ENCODE peak calls at places on chromosomes 4 and X, in eight cellular contexts. One of them, this sample, is unnamed.

GRCh38 chr4:178264001-178264400 is 821.8 kb upstream of the AGA start:
- DNase-seq in cardiac muscle cell: no peak
- DNase-seq in GDM1: no peak
- DNase-seq in C1 segment of cervical spinal cord: no peak
- DNase-seq in colonic mucosa: no peak
- DNase-seq in stomach: no peak
- DNase-seq in NCI-H510A treated with DMSO at 0.1 percent for 48 hours: no peak
- DNase-seq in IMR-90: no peak
- DNase-seq in this sample: no peak

GRCh38 chr4:119729815-119730643 is 101.4 kb upstream of the PDE5A start:
- DNase-seq in cardiac muscle cell: peak
- DNase-seq in GDM1: no peak
- DNase-seq in C1 segment of cervical spinal cord: no peak
- DNase-seq in colonic mucosa: peak
- DNase-seq in stomach: peak
- DNase-seq in NCI-H510A treated with DMSO at 0.1 percent for 48 hours: no peak
- DNase-seq in IMR-90: peak
- DNase-seq in this sample: no peak

GRCh38 chr4:40228497-40229365 is 31.9 kb downstream of the RHOH start:
- DNase-seq in cardiac muscle cell: no peak
- DNase-seq in GDM1: no peak
- DNase-seq in C1 segment of cervical spinal cord: no peak
- DNase-seq in colonic mucosa: no peak
- DNase-seq in stomach: no peak
- DNase-seq in NCI-H510A treated with DMSO at 0.1 percent for 48 hours: no peak
- DNase-seq in IMR-90: no peak
- DNase-seq in this sample: no peak

GRCh38 chr4:52822583-52823477 is 39.3 kb upstream of the RASL11B start:
- DNase-seq in cardiac muscle cell: peak
- DNase-seq in GDM1: no peak
- DNase-seq in C1 segment of cervical spinal cord: no peak
- DNase-seq in colonic mucosa: no peak
- DNase-seq in stomach: no peak
- DNase-seq in NCI-H510A treated with DMSO at 0.1 percent for 48 hours: no peak
- DNase-seq in IMR-90: peak
- DNase-seq in this sample: no peak

GRCh38 chr4:61162116-61162515 is 38.0 kb upstream of the ADGRL3 start:
- DNase-seq in cardiac muscle cell: peak
- DNase-seq in GDM1: no peak
- DNase-seq in C1 segment of cervical spinal cord: no peak
- DNase-seq in colonic mucosa: no peak
- DNase-seq in stomach: no peak
- DNase-seq in NCI-H510A treated with DMSO at 0.1 percent for 48 hours: no peak
- DNase-seq in IMR-90: no peak
- DNase-seq in this sample: no peak

GRCh38 chr4:52665592-52665991 is 6.5 kb upstream of the USP46 start:
- DNase-seq in cardiac muscle cell: no peak
- DNase-seq in GDM1: no peak
- DNase-seq in C1 segment of cervical spinal cord: no peak
- DNase-seq in colonic mucosa: no peak
- DNase-seq in stomach: no peak
- DNase-seq in NCI-H510A treated with DMSO at 0.1 percent for 48 hours: no peak
- DNase-seq in IMR-90: no peak
- DNase-seq in this sample: no peak

GRCh38 chr4:73092868-73093267 is 23.4 kb upstream of the COX18 start:
- DNase-seq in cardiac muscle cell: no peak
- DNase-seq in GDM1: no peak
- DNase-seq in C1 segment of cervical spinal cord: no peak
- DNase-seq in colonic mucosa: no peak
- DNase-seq in stomach: no peak
- DNase-seq in NCI-H510A treated with DMSO at 0.1 percent for 48 hours: no peak
- DNase-seq in IMR-90: no peak
- DNase-seq in this sample: no peak

GRCh38 chr4:108030332-108030731 is 40.6 kb downstream of the HADH start:
- DNase-seq in cardiac muscle cell: peak
- DNase-seq in GDM1: no peak
- DNase-seq in C1 segment of cervical spinal cord: no peak
- DNase-seq in colonic mucosa: peak
- DNase-seq in stomach: no peak
- DNase-seq in NCI-H510A treated with DMSO at 0.1 percent for 48 hours: peak
- DNase-seq in IMR-90: peak
- DNase-seq in this sample: no peak

GRCh38 chrX:112863850-112864249 is 23.2 kb upstream of the AMOT start:
- DNase-seq in cardiac muscle cell: no peak
- DNase-seq in GDM1: no peak
- DNase-seq in C1 segment of cervical spinal cord: no peak
- DNase-seq in colonic mucosa: no peak
- DNase-seq in stomach: no peak
- DNase-seq in NCI-H510A treated with DMSO at 0.1 percent for 48 hours: no peak
- DNase-seq in IMR-90: no peak
- DNase-seq in this sample: no peak

GRCh38 chrX:119690921-119691716 is 1.8 kb downstream of the SEPTIN6 start:
- DNase-seq in cardiac muscle cell: peak
- DNase-seq in GDM1: no peak
- DNase-seq in C1 segment of cervical spinal cord: no peak
- DNase-seq in colonic mucosa: no peak
- DNase-seq in stomach: no peak
- DNase-seq in NCI-H510A treated with DMSO at 0.1 percent for 48 hours: no peak
- DNase-seq in IMR-90: peak
- DNase-seq in this sample: no peak

GRCh38 chr4:185966997-185967775 is 101.8 kb upstream of the TLR3 start:
- DNase-seq in cardiac muscle cell: no peak
- DNase-seq in GDM1: no peak
- DNase-seq in C1 segment of cervical spinal cord: no peak
- DNase-seq in colonic mucosa: no peak
- DNase-seq in stomach: no peak
- DNase-seq in NCI-H510A treated with DMSO at 0.1 percent for 48 hours: no peak
- DNase-seq in IMR-90: no peak
- DNase-seq in this sample: no peak

GRCh38 chr4:85700362-85700761 is 225.4 kb downstream of the ARHGAP24 start:
- DNase-seq in cardiac muscle cell: no peak
- DNase-seq in GDM1: no peak
- DNase-seq in C1 segment of cervical spinal cord: no peak
- DNase-seq in colonic mucosa: no peak
- DNase-seq in stomach: no peak
- DNase-seq in NCI-H510A treated with DMSO at 0.1 percent for 48 hours: no peak
- DNase-seq in IMR-90: no peak
- DNase-seq in this sample: no peak

GRCh38 chr4:77157859-77158486 is 966 bp downstream of the CCNG2 start:
- DNase-seq in cardiac muscle cell: peak
- DNase-seq in GDM1: peak
- DNase-seq in C1 segment of cervical spinal cord: peak
- DNase-seq in colonic mucosa: peak
- DNase-seq in stomach: peak
- DNase-seq in NCI-H510A treated with DMSO at 0.1 percent for 48 hours: peak
- DNase-seq in IMR-90: peak
- DNase-seq in this sample: peak

GRCh38 chr4:110085131-110085530 is 113.3 kb downstream of the ELOVL6 start:
- DNase-seq in cardiac muscle cell: peak
- DNase-seq in GDM1: no peak
- DNase-seq in C1 segment of cervical spinal cord: no peak
- DNase-seq in colonic mucosa: peak
- DNase-seq in stomach: peak
- DNase-seq in NCI-H510A treated with DMSO at 0.1 percent for 48 hours: peak
- DNase-seq in IMR-90: peak
- DNase-seq in this sample: no peak

GRCh38 chrX:120732879-120733278 is 103.0 kb upstream of the C1GALT1C1 start:
- DNase-seq in cardiac muscle cell: no peak
- DNase-seq in GDM1: no peak
- DNase-seq in C1 segment of cervical spinal cord: no peak
- DNase-seq in colonic mucosa: no peak
- DNase-seq in stomach: no peak
- DNase-seq in NCI-H510A treated with DMSO at 0.1 percent for 48 hours: no peak
- DNase-seq in IMR-90: no peak
- DNase-seq in this sample: peak

GRCh38 chr4:141058739-141059507 is 74.3 kb downstream of the RNF150 start:
- DNase-seq in cardiac muscle cell: no peak
- DNase-seq in GDM1: no peak
- DNase-seq in C1 segment of cervical spinal cord: no peak
- DNase-seq in colonic mucosa: no peak
- DNase-seq in stomach: no peak
- DNase-seq in NCI-H510A treated with DMSO at 0.1 percent for 48 hours: peak
- DNase-seq in IMR-90: peak
- DNase-seq in this sample: no peak

GRCh38 chr4:8818063-8818881 is 53.4 kb downstream of the HMX1 start:
- DNase-seq in cardiac muscle cell: no peak
- DNase-seq in GDM1: no peak
- DNase-seq in C1 segment of cervical spinal cord: no peak
- DNase-seq in colonic mucosa: peak
- DNase-seq in stomach: peak
- DNase-seq in NCI-H510A treated with DMSO at 0.1 percent for 48 hours: no peak
- DNase-seq in IMR-90: no peak
- DNase-seq in this sample: peak

GRCh38 chr4:87018751-87019150 is 83.9 kb downstream of the AFF1 start:
- DNase-seq in cardiac muscle cell: no peak
- DNase-seq in GDM1: no peak
- DNase-seq in C1 segment of cervical spinal cord: no peak
- DNase-seq in colonic mucosa: no peak
- DNase-seq in stomach: no peak
- DNase-seq in NCI-H510A treated with DMSO at 0.1 percent for 48 hours: no peak
- DNase-seq in IMR-90: no peak
- DNase-seq in this sample: no peak

GRCh38 chr4:138627096-138627495 is 384.9 kb upstream of the SLC7A11 start:
- DNase-seq in cardiac muscle cell: no peak
- DNase-seq in GDM1: no peak
- DNase-seq in C1 segment of cervical spinal cord: no peak
- DNase-seq in colonic mucosa: no peak
- DNase-seq in stomach: no peak
- DNase-seq in NCI-H510A treated with DMSO at 0.1 percent for 48 hours: no peak
- DNase-seq in IMR-90: peak
- DNase-seq in this sample: no peak

GRCh38 chr4:186628058-186628711 is 72.8 kb upstream of the MTNR1A start:
- DNase-seq in cardiac muscle cell: no peak
- DNase-seq in GDM1: no peak
- DNase-seq in C1 segment of cervical spinal cord: no peak
- DNase-seq in colonic mucosa: no peak
- DNase-seq in stomach: no peak
- DNase-seq in NCI-H510A treated with DMSO at 0.1 percent for 48 hours: no peak
- DNase-seq in IMR-90: no peak
- DNase-seq in this sample: no peak

GRCh38 chr4:137949746-137950145 is 292.4 kb downstream of the SLC7A11 start:
- DNase-seq in cardiac muscle cell: peak
- DNase-seq in GDM1: no peak
- DNase-seq in C1 segment of cervical spinal cord: no peak
- DNase-seq in colonic mucosa: no peak
- DNase-seq in stomach: no peak
- DNase-seq in NCI-H510A treated with DMSO at 0.1 percent for 48 hours: no peak
- DNase-seq in IMR-90: peak
- DNase-seq in this sample: no peak

GRCh38 chrX:7514871-7515599 is 327.9 kb upstream of the VCX start:
- DNase-seq in cardiac muscle cell: no peak
- DNase-seq in GDM1: no peak
- DNase-seq in C1 segment of cervical spinal cord: no peak
- DNase-seq in colonic mucosa: no peak
- DNase-seq in stomach: no peak
- DNase-seq in NCI-H510A treated with DMSO at 0.1 percent for 48 hours: no peak
- DNase-seq in IMR-90: no peak
- DNase-seq in this sample: no peak

GRCh38 chr4:74244049-74244448 is 64.2 kb upstream of the EPGN start:
- DNase-seq in cardiac muscle cell: no peak
- DNase-seq in GDM1: no peak
- DNase-seq in C1 segment of cervical spinal cord: no peak
- DNase-seq in colonic mucosa: no peak
- DNase-seq in stomach: no peak
- DNase-seq in NCI-H510A treated with DMSO at 0.1 percent for 48 hours: no peak
- DNase-seq in IMR-90: no peak
- DNase-seq in this sample: no peak

GRCh38 chrX:39718951-39719350 is 378.8 kb downstream of the BCOR start:
- DNase-seq in cardiac muscle cell: no peak
- DNase-seq in GDM1: no peak
- DNase-seq in C1 segment of cervical spinal cord: no peak
- DNase-seq in colonic mucosa: no peak
- DNase-seq in stomach: no peak
- DNase-seq in NCI-H510A treated with DMSO at 0.1 percent for 48 hours: peak
- DNase-seq in IMR-90: no peak
- DNase-seq in this sample: no peak

GRCh38 chr4:101655847-101656246 is 134.7 kb upstream of the BANK1 start:
- DNase-seq in cardiac muscle cell: no peak
- DNase-seq in GDM1: no peak
- DNase-seq in C1 segment of cervical spinal cord: no peak
- DNase-seq in colonic mucosa: no peak
- DNase-seq in stomach: no peak
- DNase-seq in NCI-H510A treated with DMSO at 0.1 percent for 48 hours: no peak
- DNase-seq in IMR-90: no peak
- DNase-seq in this sample: no peak

GRCh38 chr4:66564901-66565648 is 894.8 kb upstream of the EPHA5 start:
- DNase-seq in cardiac muscle cell: peak
- DNase-seq in GDM1: no peak
- DNase-seq in C1 segment of cervical spinal cord: no peak
- DNase-seq in colonic mucosa: no peak
- DNase-seq in stomach: no peak
- DNase-seq in NCI-H510A treated with DMSO at 0.1 percent for 48 hours: no peak
- DNase-seq in IMR-90: peak
- DNase-seq in this sample: no peak

GRCh38 chr4:114867291-114867690 is 246.1 kb downstream of the NDST4 start:
- DNase-seq in cardiac muscle cell: no peak
- DNase-seq in GDM1: peak
- DNase-seq in C1 segment of cervical spinal cord: no peak
- DNase-seq in colonic mucosa: no peak
- DNase-seq in stomach: no peak
- DNase-seq in NCI-H510A treated with DMSO at 0.1 percent for 48 hours: no peak
- DNase-seq in IMR-90: no peak
- DNase-seq in this sample: no peak

GRCh38 chr4:7771541-7772507 is 167.8 kb downstream of the AFAP1 start:
- DNase-seq in cardiac muscle cell: no peak
- DNase-seq in GDM1: no peak
- DNase-seq in C1 segment of cervical spinal cord: no peak
- DNase-seq in colonic mucosa: peak
- DNase-seq in stomach: no peak
- DNase-seq in NCI-H510A treated with DMSO at 0.1 percent for 48 hours: no peak
- DNase-seq in IMR-90: no peak
- DNase-seq in this sample: no peak

GRCh38 chr4:31662951-31663350 is 942.8 kb downstream of the PCDH7 start:
- DNase-seq in cardiac muscle cell: no peak
- DNase-seq in GDM1: no peak
- DNase-seq in C1 segment of cervical spinal cord: no peak
- DNase-seq in colonic mucosa: no peak
- DNase-seq in stomach: no peak
- DNase-seq in NCI-H510A treated with DMSO at 0.1 percent for 48 hours: no peak
- DNase-seq in IMR-90: no peak
- DNase-seq in this sample: no peak

GRCh38 chr4:16079046-16079445 is 4.8 kb downstream of the PROM1 start:
- DNase-seq in cardiac muscle cell: peak
- DNase-seq in GDM1: no peak
- DNase-seq in C1 segment of cervical spinal cord: no peak
- DNase-seq in colonic mucosa: no peak
- DNase-seq in stomach: no peak
- DNase-seq in NCI-H510A treated with DMSO at 0.1 percent for 48 hours: no peak
- DNase-seq in IMR-90: peak
- DNase-seq in this sample: no peak

GRCh38 chr4:38177035-38177791 is 217.0 kb downstream of the PTTG2 start:
- DNase-seq in cardiac muscle cell: peak
- DNase-seq in GDM1: peak
- DNase-seq in C1 segment of cervical spinal cord: no peak
- DNase-seq in colonic mucosa: no peak
- DNase-seq in stomach: peak
- DNase-seq in NCI-H510A treated with DMSO at 0.1 percent for 48 hours: no peak
- DNase-seq in IMR-90: peak
- DNase-seq in this sample: peak

GRCh38 chrX:47515941-47516649 is 33.1 kb upstream of the ZNF41 start:
- DNase-seq in cardiac muscle cell: peak
- DNase-seq in GDM1: no peak
- DNase-seq in C1 segment of cervical spinal cord: no peak
- DNase-seq in colonic mucosa: no peak
- DNase-seq in stomach: no peak
- DNase-seq in NCI-H510A treated with DMSO at 0.1 percent for 48 hours: no peak
- DNase-seq in IMR-90: peak
- DNase-seq in this sample: no peak

GRCh38 chrX:1222511-1223252 is 10.2 kb upstream of the CRLF2 start:
- DNase-seq in cardiac muscle cell: no peak
- DNase-seq in GDM1: no peak
- DNase-seq in C1 segment of cervical spinal cord: no peak
- DNase-seq in colonic mucosa: no peak
- DNase-seq in stomach: no peak
- DNase-seq in NCI-H510A treated with DMSO at 0.1 percent for 48 hours: no peak
- DNase-seq in IMR-90: no peak
- DNase-seq in this sample: no peak

GRCh38 chrX:21991504-21991903 is 40.6 kb upstream of the PHEX start:
- DNase-seq in cardiac muscle cell: no peak
- DNase-seq in GDM1: no peak
- DNase-seq in C1 segment of cervical spinal cord: no peak
- DNase-seq in colonic mucosa: no peak
- DNase-seq in stomach: no peak
- DNase-seq in NCI-H510A treated with DMSO at 0.1 percent for 48 hours: no peak
- DNase-seq in IMR-90: no peak
- DNase-seq in this sample: no peak